ENCODE peak calls at places on chromosome 12, in five cellular contexts. W, O, N, H and X are unnamed samples. For H3K27me3, the result is how much of the 10 kb centered on the place peaks cover.

GRCh38 chr12:14505626-14506596 is 61.8 kb downstream of the PLBD1 start:
- ATAC-seq in H (no peak), O (no peak), W (no peak), N (no peak), X (no peak)

GRCh38 chr12:112164326-112164660 is 38.9 kb downstream of the TRAFD1 start:
- ATAC-seq in N (no peak), O (no peak), W (no peak), H (no peak), X (no peak)

GRCh38 chr12:213527-213932 is 427 bp downstream of the SLC6A12 start:
- ATAC-seq in W (no peak), H (no peak), N (peak), O (no peak), X (no peak)

GRCh38 chr12:75602111-75602510 is 90.7 kb upstream of the KRR1 start:
- ATAC-seq in O (no peak), H (no peak), W (no peak), N (no peak), X (no peak)

GRCh38 chr12:44285321-44285720 is 449.4 kb downstream of the TMEM117 start:
- ATAC-seq in W (no peak), H (no peak), O (no peak), N (no peak), X (no peak)

GRCh38 chr12:1838223-1838993 is 18.0 kb downstream of the LRTM2 start:
- ATAC-seq in H (no peak), N (no peak), O (no peak), W (peak), X (no peak)

GRCh38 chr12:121537814-121538698 is 42.8 kb downstream of the KDM2B start:
- ATAC-seq in O (peak), N (no peak), W (peak), H (no peak), X (peak)

GRCh38 chr12:71799105-71799504 is 40.5 kb upstream of the TBC1D15 start:
- ATAC-seq in W (peak), N (peak), O (no peak), H (no peak), X (no peak)

GRCh38 chr12:49987620-49988303 is 15.0 kb downstream of the AQP6 start:
- ATAC-seq in H (no peak), O (no peak), N (peak), W (no peak), X (no peak)

GRCh38 chr12:23964812-23965211 is 15.3 kb upstream of the SOX5 start:
- ATAC-seq in W (no peak), O (no peak), H (no peak), N (peak), X (no peak)

GRCh38 chr12:101763246-101763931 is 24.1 kb upstream of the SYCP3 start:
- ATAC-seq in O (no peak), H (peak), W (no peak), N (peak), X (peak)

GRCh38 chr12:122096591-122097149 is 18.1 kb downstream of the MLXIP start:
- ATAC-seq in O (no peak), W (peak), H (no peak), N (peak), X (no peak)

GRCh38 chr12:31386364-31386777 is 60.4 kb upstream of the SINHCAF start:
- ATAC-seq in H (no peak), W (no peak), N (no peak), O (no peak), X (no peak)

GRCh38 chr12:123389560-123390351 is 5.8 kb downstream of the KMT5A start:
- ATAC-seq in N (peak), O (peak), W (peak), H (peak), X (no peak)

GRCh38 chr12:123388948-123389559 is 5.1 kb downstream of the KMT5A start:
- ATAC-seq in N (no peak), H (no peak), O (peak), W (peak), X (peak)

GRCh38 chr12:123390415-123391093 is 6.6 kb downstream of the KMT5A start:
- ATAC-seq in W (no peak), N (no peak), O (no peak), H (no peak), X (no peak)

GRCh38 chr12:123393747-123394146 is 9.8 kb downstream of the KMT5A start:
- ATAC-seq in H (no peak), O (no peak), W (no peak), N (no peak), X (no peak)

DNA sequence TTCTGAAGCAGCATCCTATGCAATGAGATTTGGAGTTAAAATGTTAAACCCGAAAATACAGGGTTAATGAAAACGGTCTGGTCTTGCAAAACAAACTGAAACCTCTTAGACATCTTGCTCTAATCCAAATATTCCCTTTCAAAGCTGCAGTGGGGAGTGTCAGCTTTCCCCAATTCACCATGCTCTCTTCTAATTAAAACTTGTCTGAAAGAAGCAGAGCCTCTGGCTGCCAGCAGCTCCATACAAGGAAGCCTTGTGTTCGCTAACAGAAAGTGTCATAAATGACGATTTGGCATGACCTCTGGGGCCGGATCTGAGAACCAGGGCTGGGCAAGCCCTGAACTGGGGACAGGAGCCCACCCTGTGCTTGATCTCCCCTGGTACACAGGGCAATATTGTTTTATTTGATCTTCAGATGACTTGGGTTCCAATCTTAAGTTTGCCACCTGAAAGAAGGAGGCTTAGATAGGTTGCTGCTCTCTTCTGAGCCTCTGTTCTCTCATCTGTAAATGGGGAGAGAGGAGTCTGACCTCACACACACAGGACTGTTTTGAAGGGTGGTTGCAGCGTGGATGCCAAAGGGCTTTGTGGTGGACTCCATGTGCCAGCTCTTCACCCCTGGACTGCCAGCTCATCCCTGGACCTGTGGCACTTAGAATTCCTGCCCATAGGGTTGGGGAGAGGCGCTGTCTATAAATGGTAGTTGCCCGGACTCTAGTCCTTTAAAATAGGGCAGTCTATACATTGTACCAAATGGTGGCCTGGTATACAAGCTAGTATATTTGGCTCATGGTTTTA is 7.8 kb downstream of the KMT5A start:
- ATAC-seq in O (no peak), H (no peak), N (no peak), W (no peak), X (no peak)
- H3K27ac ChIP-seq in O (no peak), H (no peak), N (no peak), W (no peak), X (peak)

DNA sequence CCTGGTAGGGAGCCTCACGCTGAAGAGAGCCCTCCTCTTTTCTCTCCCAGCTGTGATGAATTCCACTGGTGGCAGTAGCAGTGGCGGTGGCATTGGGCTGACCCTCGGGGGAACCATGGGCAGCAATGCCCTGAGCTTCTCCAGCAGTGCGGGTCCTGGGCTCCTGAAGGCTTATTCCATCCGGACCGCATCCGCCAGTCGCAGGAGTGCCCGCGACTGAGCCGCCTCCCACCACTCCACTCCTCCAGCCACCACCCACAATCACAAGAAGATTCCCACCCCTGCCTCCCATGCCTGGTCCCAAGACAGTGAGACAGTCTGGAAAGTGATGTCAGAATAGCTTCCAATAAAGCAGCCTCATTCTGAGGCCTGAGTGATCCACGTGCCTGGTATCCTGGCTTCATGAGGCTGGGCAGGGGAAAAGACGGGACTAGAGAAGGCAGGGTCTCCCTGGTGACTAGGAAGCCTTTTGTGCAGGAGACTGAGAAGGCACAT is 15.5 kb downstream of the KRT7 start:
- ATAC-seq in H (no peak), N (no peak), W (no peak), O (no peak), X (no peak)
- H3K27me3 ChIP-seq in H (under half), N (under half), W (under half), O (under half), X (under half)

GRCh38 chr12:68962855-68963455 is 30.0 kb upstream of the CPM start:
- ATAC-seq in O (no peak), N (no peak), W (no peak), H (no peak), X (no peak)

GRCh38 chr12:68959457-68960161 is 26.6 kb upstream of the CPM start:
- ATAC-seq in W (no peak), O (no peak), H (no peak), N (no peak), X (no peak)

GRCh38 chr12:68957273-68957672 is 24.3 kb upstream of the CPM start:
- ATAC-seq in O (no peak), N (no peak), H (no peak), W (no peak), X (no peak)

GRCh38 chr12:68958337-68958736 is 25.4 kb upstream of the CPM start:
- ATAC-seq in O (no peak), N (no peak), W (no peak), H (no peak), X (no peak)

GRCh38 chr12:68960162-68960501 is 27.2 kb upstream of the CPM start:
- ATAC-seq in O (no peak), H (no peak), W (no peak), N (no peak), X (no peak)
- H3K27ac ChIP-seq in O (no peak), H (no peak), W (no peak), N (no peak), X (no peak)

GRCh38 chr12:48973992-48974673 is 2.6 kb upstream of the WNT10B start:
- ATAC-seq in W (no peak), H (peak), N (peak), O (no peak), X (peak)

GRCh38 chr12:48973084-48973483 is 1.5 kb upstream of the WNT10B start:
- ATAC-seq in O (no peak), H (no peak), W (no peak), N (no peak), X (no peak)

GRCh38 chr12:48973531-48973930 is 2.0 kb upstream of the WNT10B start:
- ATAC-seq in W (no peak), H (peak), N (peak), O (no peak), X (peak)

GRCh38 chr12:48970702-48971334 is 717 bp downstream of the WNT10B start:
- ATAC-seq in O (no peak), N (no peak), H (no peak), W (peak), X (no peak)

DNA sequence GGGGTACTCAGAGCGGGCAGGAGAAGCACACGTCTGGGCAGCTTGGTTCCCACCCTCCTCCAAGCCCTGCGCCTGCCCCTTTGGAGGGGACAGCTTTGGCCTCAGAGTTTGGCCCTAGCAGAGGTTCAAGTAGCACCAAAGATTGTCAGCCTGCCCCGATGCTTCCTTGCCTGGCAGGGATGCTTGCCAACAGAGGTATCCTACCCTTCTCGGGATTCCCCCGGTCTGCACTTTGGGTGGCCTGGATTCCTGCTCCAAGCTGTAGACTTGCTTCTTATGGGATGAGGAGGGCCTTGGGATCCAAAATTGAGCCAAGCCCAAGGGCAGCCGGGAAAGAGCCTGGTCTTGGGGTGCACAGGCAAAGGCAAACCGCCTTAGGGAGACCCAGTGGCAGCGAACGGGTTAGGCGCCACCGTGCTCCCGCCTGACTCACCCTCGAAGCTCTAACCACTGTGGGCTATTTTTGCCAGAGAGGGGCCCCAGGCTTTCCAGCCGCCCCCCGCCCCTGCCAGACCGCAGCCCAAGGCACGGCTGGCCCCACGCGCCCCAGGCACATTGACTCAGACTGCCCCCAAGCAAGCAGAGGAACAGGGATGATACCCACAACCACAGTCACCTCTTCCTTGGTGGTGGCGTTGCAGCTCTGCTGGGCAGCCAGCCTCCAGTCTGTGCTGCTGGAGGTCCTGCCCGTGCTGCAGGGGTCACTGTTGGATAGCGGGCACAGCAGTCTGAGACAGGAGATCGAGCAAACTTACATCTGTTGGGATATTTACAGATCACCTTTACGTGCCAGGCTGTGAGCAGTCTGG is 882 bp upstream of the WNT10B start:
- ATAC-seq in H (no peak), O (no peak), W (no peak), N (no peak), X (no peak)
- H3K27me3 ChIP-seq in H (under half), O (half or more), W (under half), N (under half), X (half or more)

DNA sequence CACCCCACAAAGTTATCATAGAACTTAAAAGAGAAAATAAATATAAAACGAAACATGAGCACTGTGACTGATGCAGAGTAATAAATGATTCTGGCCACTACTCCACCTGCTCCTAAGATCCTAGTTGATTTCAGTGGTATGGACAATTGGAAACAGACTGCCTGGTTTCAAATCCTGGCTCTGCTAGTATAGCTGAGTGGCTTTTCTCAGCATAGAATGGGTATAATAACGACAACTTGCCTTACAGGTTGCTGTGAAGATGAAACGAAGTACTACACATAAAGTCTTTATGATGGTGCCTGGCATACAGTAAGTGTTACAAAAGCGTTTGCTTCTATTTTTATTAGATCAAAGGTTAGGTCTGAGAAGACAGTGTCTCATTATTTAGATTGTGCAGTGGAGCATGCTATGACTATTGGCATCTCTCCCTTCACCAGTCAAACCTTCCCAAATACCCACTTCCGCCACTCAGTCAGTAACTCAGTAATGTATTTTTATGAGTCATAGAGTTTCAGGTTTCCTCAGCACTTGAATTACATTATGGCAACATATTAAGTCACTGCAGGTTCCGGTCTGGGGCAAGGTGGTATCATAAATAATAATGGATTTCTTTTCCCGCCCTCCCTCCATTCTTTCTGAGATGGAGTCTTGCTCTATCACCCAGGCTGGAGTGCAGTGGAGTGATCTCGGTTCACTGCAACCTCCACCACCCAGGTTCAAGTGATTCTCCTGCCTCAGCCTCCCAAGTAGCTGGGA is 29.7 kb upstream of the NR2C1 start:
- ATAC-seq in W (peak), H (no peak), N (no peak), O (peak), X (no peak)
- H3K27ac ChIP-seq in W (peak), H (no peak), N (no peak), O (no peak), X (no peak)

GRCh38 chr12:12890492-12890814 is 909 bp upstream of the GPRC5A start:
- ATAC-seq in N (peak), H (peak), W (peak), O (no peak), X (peak)
- H3K27me3 ChIP-seq in N (under half), H (under half), W (under half), O (under half), X (under half)

DNA sequence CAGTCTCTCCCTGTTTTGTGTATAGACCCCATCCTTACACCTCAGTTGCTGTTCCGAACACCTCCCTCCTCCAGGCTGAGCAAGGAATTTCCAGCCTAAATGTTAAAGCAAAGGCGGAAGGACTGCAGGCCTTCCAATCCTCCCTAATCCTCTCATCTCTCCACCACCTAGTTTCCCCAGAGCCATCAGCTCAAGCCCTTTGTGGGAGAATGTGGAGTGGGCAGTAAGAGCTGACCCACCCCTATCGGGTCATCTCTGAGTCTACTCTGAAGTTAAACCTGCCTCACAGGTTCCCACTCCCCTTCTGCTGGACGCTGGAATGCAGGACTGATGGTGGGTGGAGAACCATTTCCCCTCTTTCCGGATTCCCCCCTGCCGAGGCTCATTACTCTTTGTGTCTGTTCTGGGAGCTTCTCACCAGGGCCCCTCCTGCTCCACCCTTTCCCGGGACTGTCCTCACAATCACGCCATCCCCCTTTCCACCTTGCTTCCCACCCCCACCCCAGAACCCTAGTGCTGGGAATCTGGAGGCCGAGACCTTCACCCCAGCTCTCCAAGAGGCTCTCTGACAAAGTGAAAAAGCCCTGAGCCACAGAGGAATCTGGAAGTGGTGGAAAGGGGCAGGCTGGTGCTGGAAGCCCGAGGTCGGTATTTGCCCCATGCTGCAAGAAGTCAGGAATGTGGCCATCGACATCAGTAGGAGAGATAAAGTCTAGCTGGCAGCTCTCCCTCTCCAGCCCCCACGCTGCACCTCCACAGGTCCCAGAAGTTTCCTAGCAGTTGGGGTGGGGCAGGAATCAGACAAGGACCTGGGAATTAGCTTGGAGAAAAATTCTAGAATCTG is 3.3 kb upstream of the KRT18 start:
- ATAC-seq in H (no peak), O (no peak), W (no peak), N (peak), X (no peak)
- H3K27ac ChIP-seq in H (no peak), O (no peak), W (peak), N (peak), X (no peak)

GRCh38 chr12:111030800-111031199 is 110.4 kb upstream of the MYL2 start:
- ATAC-seq in H (no peak), O (no peak), N (peak), W (no peak), X (no peak)

GRCh38 chr12:111028830-111029229 is 108.5 kb upstream of the MYL2 start:
- ATAC-seq in N (no peak), O (no peak), W (no peak), H (no peak), X (no peak)

GRCh38 chr12:111027431-111027830 is 107.1 kb upstream of the MYL2 start:
- ATAC-seq in O (no peak), H (no peak), W (no peak), N (no peak), X (no peak)

GRCh38 chr12:111029732-111030131 is 109.4 kb upstream of the MYL2 start:
- ATAC-seq in W (no peak), H (no peak), O (no peak), N (peak), X (no peak)

GRCh38 chr12:111029305-111029704 is 108.9 kb upstream of the MYL2 start:
- ATAC-seq in O (no peak), N (no peak), W (no peak), H (no peak), X (no peak)
- H3K27me3 ChIP-seq in O (under half), N (under half), W (under half), H (under half), X (half or more)